ENCODE peak calls at places on chromosomes 16 and 17, in seven cellular contexts. One of them, this sample, is unnamed. For H3K36me3, the result is how much of the 10 kb centered on the place peaks cover.

GRCh38 chr16:67504190-67505021 is 21.1 kb upstream of the AGRP start:
- DNase-seq in kidney epithelial cell: no peak
- DNase-seq in neural progenitor cell: no peak
- DNase-seq in HCT116: no peak
- DNase-seq in CD4-positive, alpha-beta memory T cell: peak
- DNase-seq in transverse colon: peak
- DNase-seq in fibroblast of lung: no peak
- DNase-seq in this sample: peak

GRCh38 chr16:16850274-16850673 is 471.3 kb downstream of the NPIPA7 start:
- DNase-seq in transverse colon: no peak
- DNase-seq in CD4-positive, alpha-beta memory T cell: no peak
- DNase-seq in neural progenitor cell: no peak
- DNase-seq in kidney epithelial cell: no peak
- DNase-seq in HCT116: no peak
- DNase-seq in fibroblast of lung: no peak
- DNase-seq in this sample: no peak

GRCh38 chr17:17780941-17781590 is 55.7 kb downstream of the SREBF1 start:
- DNase-seq in transverse colon: peak
- DNase-seq in CD4-positive, alpha-beta memory T cell: no peak
- DNase-seq in kidney epithelial cell: peak
- DNase-seq in neural progenitor cell: peak
- DNase-seq in fibroblast of lung: peak
- DNase-seq in HCT116: no peak
- DNase-seq in this sample: no peak

GRCh38 chr17:557371-557770 is 157.3 kb downstream of the VPS53 start:
- DNase-seq in kidney epithelial cell: no peak
- DNase-seq in fibroblast of lung: no peak
- DNase-seq in transverse colon: no peak
- DNase-seq in neural progenitor cell: no peak
- DNase-seq in HCT116: no peak
- DNase-seq in CD4-positive, alpha-beta memory T cell: no peak
- DNase-seq in this sample: peak

GRCh38 chr17:51056813-51057510 is 63.7 kb downstream of the SPAG9 start:
- DNase-seq in fibroblast of lung: peak
- DNase-seq in neural progenitor cell: peak
- DNase-seq in HCT116: peak
- DNase-seq in transverse colon: no peak
- DNase-seq in CD4-positive, alpha-beta memory T cell: peak
- DNase-seq in kidney epithelial cell: peak
- DNase-seq in this sample: peak

GRCh38 chr17:56681561-56682266 is 88.2 kb downstream of the NOG start:
- DNase-seq in CD4-positive, alpha-beta memory T cell: no peak
- DNase-seq in neural progenitor cell: no peak
- DNase-seq in transverse colon: no peak
- DNase-seq in HCT116: peak
- DNase-seq in kidney epithelial cell: peak
- DNase-seq in fibroblast of lung: peak
- DNase-seq in this sample: peak

GRCh38 chr17:77445908-77446535 is 305.3 kb downstream of the SEC14L1 start:
- DNase-seq in neural progenitor cell: no peak
- DNase-seq in HCT116: no peak
- DNase-seq in kidney epithelial cell: no peak
- DNase-seq in transverse colon: peak
- DNase-seq in fibroblast of lung: no peak
- DNase-seq in CD4-positive, alpha-beta memory T cell: peak
- DNase-seq in this sample: no peak

GRCh38 chr16:84294196-84295142 is at the start of gene WFDC1:
- DNase-seq in HCT116: no peak
- DNase-seq in CD4-positive, alpha-beta memory T cell: no peak
- DNase-seq in neural progenitor cell: peak
- DNase-seq in transverse colon: no peak
- DNase-seq in kidney epithelial cell: no peak
- DNase-seq in fibroblast of lung: no peak
- DNase-seq in this sample: peak

GRCh38 chr16:57607676-57608461 is 20.6 kb upstream of the ADGRG1 start:
- DNase-seq in neural progenitor cell: no peak
- DNase-seq in transverse colon: no peak
- DNase-seq in HCT116: no peak
- DNase-seq in CD4-positive, alpha-beta memory T cell: no peak
- DNase-seq in kidney epithelial cell: no peak
- DNase-seq in fibroblast of lung: no peak
- DNase-seq in this sample: no peak

GRCh38 chr16:6862058-6862457 is 470.6 kb upstream of the RBFOX1 start:
- DNase-seq in CD4-positive, alpha-beta memory T cell: no peak
- DNase-seq in neural progenitor cell: no peak
- DNase-seq in fibroblast of lung: no peak
- DNase-seq in HCT116: no peak
- DNase-seq in transverse colon: no peak
- DNase-seq in kidney epithelial cell: no peak
- DNase-seq in this sample: no peak

GRCh38 chr16:69787883-69788282 is 25.8 kb downstream of the WWP2 start:
- DNase-seq in neural progenitor cell: no peak
- DNase-seq in transverse colon: peak
- DNase-seq in CD4-positive, alpha-beta memory T cell: no peak
- DNase-seq in HCT116: no peak
- DNase-seq in kidney epithelial cell: no peak
- DNase-seq in fibroblast of lung: no peak
- DNase-seq in this sample: no peak
- H3K36me3 ChIP-seq in neural progenitor cell: under half
- H3K36me3 ChIP-seq in transverse colon: under half
- H3K36me3 ChIP-seq in CD4-positive, alpha-beta memory T cell: under half
- H3K36me3 ChIP-seq in HCT116: under half
- H3K36me3 ChIP-seq in kidney epithelial cell: under half
- H3K36me3 ChIP-seq in fibroblast of lung: under half
- H3K36me3 ChIP-seq in this sample: under half

DNA sequence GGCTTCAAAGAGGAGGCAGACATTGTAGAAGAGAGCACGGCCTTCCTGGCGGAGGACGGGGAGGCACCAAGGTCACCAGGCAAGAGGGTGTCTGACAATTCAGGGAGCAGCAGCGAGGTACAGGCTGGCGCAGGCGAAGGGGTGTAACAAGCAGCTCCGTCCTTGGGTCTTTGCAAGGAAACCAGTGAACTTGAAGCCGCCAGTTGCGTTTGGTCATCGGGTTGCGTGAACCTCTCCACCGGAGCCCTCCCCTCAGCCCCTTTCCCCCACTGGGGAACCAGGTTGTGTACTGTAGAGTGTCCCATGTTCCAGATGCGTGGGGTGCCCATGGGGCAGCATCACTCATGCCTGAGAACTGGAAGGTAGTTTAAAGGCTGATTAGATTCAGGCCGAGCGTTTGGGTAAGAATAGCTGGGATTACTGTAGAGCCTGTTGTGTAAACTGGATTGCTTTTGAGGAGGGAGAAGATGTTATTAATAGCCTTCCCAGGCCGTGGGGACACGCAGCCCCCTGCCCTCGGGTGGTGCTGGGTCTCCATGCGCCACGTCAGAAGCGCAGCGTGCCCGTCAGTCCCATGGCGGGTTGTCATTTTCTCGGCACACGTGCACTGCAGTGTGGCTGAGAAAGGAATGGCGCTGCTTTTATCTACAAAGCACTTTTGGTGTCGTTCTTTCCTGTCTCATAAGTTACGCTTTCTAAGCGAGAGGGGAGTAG is 2.5 kb downstream of the MRPL12 start:
- DNase-seq in HCT116: no peak
- DNase-seq in neural progenitor cell: no peak
- DNase-seq in CD4-positive, alpha-beta memory T cell: no peak
- DNase-seq in fibroblast of lung: no peak
- DNase-seq in kidney epithelial cell: no peak
- DNase-seq in transverse colon: no peak
- DNase-seq in this sample: no peak
- H3K36me3 ChIP-seq in HCT116: half or more
- H3K36me3 ChIP-seq in neural progenitor cell: under half
- H3K36me3 ChIP-seq in CD4-positive, alpha-beta memory T cell: under half
- H3K36me3 ChIP-seq in fibroblast of lung: under half
- H3K36me3 ChIP-seq in kidney epithelial cell: under half
- H3K36me3 ChIP-seq in transverse colon: under half
- H3K36me3 ChIP-seq in this sample: under half

GRCh38 chr17:12998461-12998860 is 19.4 kb downstream of the ELAC2 start:
- DNase-seq in fibroblast of lung: no peak
- DNase-seq in CD4-positive, alpha-beta memory T cell: no peak
- DNase-seq in neural progenitor cell: no peak
- DNase-seq in kidney epithelial cell: no peak
- DNase-seq in transverse colon: no peak
- DNase-seq in HCT116: no peak
- DNase-seq in this sample: no peak
- H3K36me3 ChIP-seq in fibroblast of lung: under half
- H3K36me3 ChIP-seq in CD4-positive, alpha-beta memory T cell: half or more
- H3K36me3 ChIP-seq in neural progenitor cell: under half
- H3K36me3 ChIP-seq in kidney epithelial cell: under half
- H3K36me3 ChIP-seq in transverse colon: under half
- H3K36me3 ChIP-seq in HCT116: half or more
- H3K36me3 ChIP-seq in this sample: half or more

GRCh38 chr17:21008992-21009671 is 33.7 kb downstream of the USP22 start:
- DNase-seq in CD4-positive, alpha-beta memory T cell: no peak
- DNase-seq in transverse colon: no peak
- DNase-seq in fibroblast of lung: no peak
- DNase-seq in neural progenitor cell: no peak
- DNase-seq in kidney epithelial cell: no peak
- DNase-seq in HCT116: no peak
- DNase-seq in this sample: no peak
- H3K36me3 ChIP-seq in CD4-positive, alpha-beta memory T cell: half or more
- H3K36me3 ChIP-seq in transverse colon: under half
- H3K36me3 ChIP-seq in fibroblast of lung: under half
- H3K36me3 ChIP-seq in neural progenitor cell: under half
- H3K36me3 ChIP-seq in kidney epithelial cell: under half
- H3K36me3 ChIP-seq in HCT116: half or more
- H3K36me3 ChIP-seq in this sample: half or more

GRCh38 chr16:4988647-4989046 is 30.5 kb downstream of the SEC14L5 start:
- DNase-seq in kidney epithelial cell: no peak
- DNase-seq in HCT116: no peak
- DNase-seq in neural progenitor cell: no peak
- DNase-seq in CD4-positive, alpha-beta memory T cell: no peak
- DNase-seq in fibroblast of lung: no peak
- DNase-seq in transverse colon: no peak
- DNase-seq in this sample: no peak

GRCh38 chr16:4987580-4988374 is 29.6 kb downstream of the SEC14L5 start:
- DNase-seq in transverse colon: no peak
- DNase-seq in kidney epithelial cell: no peak
- DNase-seq in fibroblast of lung: no peak
- DNase-seq in HCT116: no peak
- DNase-seq in neural progenitor cell: peak
- DNase-seq in CD4-positive, alpha-beta memory T cell: no peak
- DNase-seq in this sample: no peak

GRCh38 chr16:4989391-4990006 is 31.4 kb downstream of the SEC14L5 start:
- DNase-seq in fibroblast of lung: no peak
- DNase-seq in neural progenitor cell: no peak
- DNase-seq in CD4-positive, alpha-beta memory T cell: no peak
- DNase-seq in transverse colon: no peak
- DNase-seq in kidney epithelial cell: no peak
- DNase-seq in HCT116: no peak
- DNase-seq in this sample: no peak

GRCh38 chr16:4984174-4985000 is 26.3 kb downstream of the SEC14L5 start:
- DNase-seq in neural progenitor cell: no peak
- DNase-seq in CD4-positive, alpha-beta memory T cell: no peak
- DNase-seq in HCT116: no peak
- DNase-seq in transverse colon: no peak
- DNase-seq in kidney epithelial cell: no peak
- DNase-seq in fibroblast of lung: no peak
- DNase-seq in this sample: peak

GRCh38 chr16:4987250-4987579 is 29.1 kb downstream of the SEC14L5 start:
- DNase-seq in fibroblast of lung: no peak
- DNase-seq in kidney epithelial cell: no peak
- DNase-seq in HCT116: no peak
- DNase-seq in transverse colon: no peak
- DNase-seq in neural progenitor cell: no peak
- DNase-seq in CD4-positive, alpha-beta memory T cell: no peak
- DNase-seq in this sample: no peak
- H3K36me3 ChIP-seq in fibroblast of lung: under half
- H3K36me3 ChIP-seq in kidney epithelial cell: under half
- H3K36me3 ChIP-seq in HCT116: under half
- H3K36me3 ChIP-seq in transverse colon: under half
- H3K36me3 ChIP-seq in neural progenitor cell: under half
- H3K36me3 ChIP-seq in CD4-positive, alpha-beta memory T cell: under half
- H3K36me3 ChIP-seq in this sample: under half

GRCh38 chr16:19715566-19715965 is 2.5 kb downstream of the KNOP1 start:
- DNase-seq in fibroblast of lung: no peak
- DNase-seq in CD4-positive, alpha-beta memory T cell: no peak
- DNase-seq in neural progenitor cell: no peak
- DNase-seq in kidney epithelial cell: no peak
- DNase-seq in HCT116: no peak
- DNase-seq in transverse colon: no peak
- DNase-seq in this sample: peak
- H3K36me3 ChIP-seq in fibroblast of lung: under half
- H3K36me3 ChIP-seq in CD4-positive, alpha-beta memory T cell: under half
- H3K36me3 ChIP-seq in neural progenitor cell: under half
- H3K36me3 ChIP-seq in kidney epithelial cell: under half
- H3K36me3 ChIP-seq in HCT116: under half
- H3K36me3 ChIP-seq in transverse colon: under half
- H3K36me3 ChIP-seq in this sample: under half

DNA sequence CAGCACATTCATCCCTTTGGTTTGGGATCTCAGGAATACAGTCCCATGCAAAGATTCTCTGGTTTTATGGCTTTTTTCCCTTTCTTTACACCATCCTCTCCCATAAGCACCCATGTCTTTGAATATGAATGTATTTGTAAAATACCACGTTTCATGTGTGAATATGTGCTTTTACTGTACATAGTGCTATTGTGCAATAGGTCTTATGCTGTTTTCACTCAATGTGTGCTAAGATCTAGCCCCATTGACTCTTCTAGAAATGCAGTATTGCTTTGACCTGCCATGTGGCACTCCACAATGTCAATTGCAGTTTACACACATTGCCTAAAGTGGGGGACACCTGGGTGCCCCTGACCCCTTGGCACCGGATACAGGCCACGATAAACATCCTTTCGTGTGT is 10.1 kb upstream of the SPNS1 start:
- DNase-seq in fibroblast of lung: no peak
- DNase-seq in HCT116: no peak
- DNase-seq in CD4-positive, alpha-beta memory T cell: no peak
- DNase-seq in kidney epithelial cell: no peak
- DNase-seq in neural progenitor cell: no peak
- DNase-seq in transverse colon: no peak
- DNase-seq in this sample: no peak
- H3K36me3 ChIP-seq in fibroblast of lung: under half
- H3K36me3 ChIP-seq in HCT116: under half
- H3K36me3 ChIP-seq in CD4-positive, alpha-beta memory T cell: under half
- H3K36me3 ChIP-seq in kidney epithelial cell: under half
- H3K36me3 ChIP-seq in neural progenitor cell: under half
- H3K36me3 ChIP-seq in transverse colon: under half
- H3K36me3 ChIP-seq in this sample: under half

DNA sequence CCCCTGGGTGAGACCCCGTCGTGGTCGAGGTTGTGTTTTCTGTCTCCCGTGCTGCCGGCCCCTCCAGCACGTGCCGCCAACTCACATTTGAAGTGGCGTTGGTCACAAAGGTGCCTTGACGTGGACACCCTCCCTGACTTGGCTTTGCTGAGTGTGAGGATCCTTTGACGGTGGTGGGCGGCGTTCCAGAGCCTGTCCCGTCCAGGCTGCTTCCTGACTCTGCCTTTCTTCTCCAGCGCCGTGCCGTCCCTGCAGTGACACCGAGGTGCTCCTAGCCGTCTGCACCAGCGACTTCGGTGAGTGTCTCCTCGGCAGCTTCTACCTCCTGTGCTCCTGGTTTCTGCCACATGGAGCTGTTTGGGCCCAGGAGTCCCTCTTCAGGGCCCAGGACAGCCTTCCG is 13.5 kb downstream of the METRNL start:
- DNase-seq in HCT116: no peak
- DNase-seq in CD4-positive, alpha-beta memory T cell: no peak
- DNase-seq in kidney epithelial cell: no peak
- DNase-seq in fibroblast of lung: no peak
- DNase-seq in transverse colon: no peak
- DNase-seq in neural progenitor cell: no peak
- DNase-seq in this sample: no peak
- H3K36me3 ChIP-seq in HCT116: under half
- H3K36me3 ChIP-seq in CD4-positive, alpha-beta memory T cell: under half
- H3K36me3 ChIP-seq in kidney epithelial cell: under half
- H3K36me3 ChIP-seq in fibroblast of lung: under half
- H3K36me3 ChIP-seq in transverse colon: under half
- H3K36me3 ChIP-seq in neural progenitor cell: under half
- H3K36me3 ChIP-seq in this sample: half or more

This sample was measured in GM23248.